ENCODE peak calls at places on chromosome 16, in four cellular contexts. A is WTC11, G is skeletal muscle cell, Q is transverse colon. U is an unnamed sample.

GRCh38 chr16:57916735-57917450 is 54.0 kb downstream of the CNGB1 start:
- DNase-seq in A (no peak), G (no peak), Q (no peak), U (no peak)

GRCh38 chr16:2085669-2086068 is 37.9 kb downstream of the TSC2 start:
- DNase-seq in A (no peak), G (no peak), Q (no peak), U (no peak)

GRCh38 chr16:2774161-2774891 is 2.8 kb downstream of the ELOB start:
- DNase-seq in A (no peak), G (no peak), Q (no peak), U (no peak)

GRCh38 chr16:28977703-28978641 is 3.4 kb downstream of the SPNS1 start:
- DNase-seq in A (peak; percentile 55), G (no peak), Q (no peak), U (no peak)

GRCh38 chr16:85750827-85751641 is at the start of gene C16orf74:
- DNase-seq in A (peak; percentile 35), G (no peak), Q (peak; percentile 64), U (peak; percentile 63)

GRCh38 chr16:52379551-52379950 is 167.4 kb downstream of the TOX3 start:
- DNase-seq in A (no peak), G (no peak), Q (no peak), U (no peak)

GRCh38 chr16:81319221-81319912 is 4.6 kb downstream of the GAN start:
- DNase-seq in A (no peak), G (no peak), Q (no peak), U (no peak)

GRCh38 chr16:70470927-70471341 is 16.5 kb downstream of the FCSK start:
- DNase-seq in A (peak; percentile 76), G (no peak), Q (peak; percentile 26), U (peak; percentile 65)

GRCh38 chr16:72637306-72637705 is 410.6 kb downstream of the ZFHX3 start:
- DNase-seq in A (no peak), G (peak; percentile 56), Q (no peak), U (no peak)

GRCh38 chr16:77581706-77582105 is 140.6 kb upstream of the NUDT7 start:
- DNase-seq in A (no peak), G (no peak), Q (no peak), U (no peak)

GRCh38 chr16:86939609-86940008 is 361.3 kb downstream of the FOXL1 start:
- DNase-seq in A (no peak), G (no peak), Q (no peak), U (no peak)

GRCh38 chr16:5918553-5919127 is 821.0 kb upstream of the EEF2KMT start:
- DNase-seq in A (no peak), G (no peak), Q (peak; percentile 33), U (no peak)

GRCh38 chr16:53099318-53100130 is 44.7 kb downstream of the CHD9 start:
- DNase-seq in A (peak; percentile 92), G (peak; percentile 87), Q (peak; percentile 94), U (peak; percentile 94)

GRCh38 chr16:30740364-30741251 is 7.6 kb upstream of the PHKG2 start:
- DNase-seq in A (peak; percentile 65), G (no peak), Q (peak; percentile 92), U (peak; percentile 86)

GRCh38 chr16:68319185-68319908 is 8.5 kb downstream of the PRMT7 start:
- DNase-seq in A (no peak), G (no peak), Q (no peak), U (no peak)

GRCh38 chr16:77376358-77376757 is 58.5 kb downstream of the ADAMTS18 start:
- DNase-seq in A (peak; percentile 59), G (no peak), Q (no peak), U (no peak)

GRCh38 chr16:89600427-89600826 is 13.0 kb upstream of the DPEP1 start:
- DNase-seq in A (no peak), G (no peak), Q (no peak), U (no peak)

GRCh38 chr16:30893082-30893743 is 664 bp downstream of the BCL7C start:
- DNase-seq in A (peak; percentile 48), G (no peak), Q (no peak), U (peak; percentile 38)

GRCh38 chr16:85423631-85424030 is 189.5 kb upstream of the GSE1 start:
- DNase-seq in A (no peak), G (no peak), Q (no peak), U (no peak)

GRCh38 chr16:85491798-85492616 is 121.1 kb upstream of the GSE1 start:
- DNase-seq in A (no peak), G (no peak), Q (peak; percentile 52), U (no peak)

GRCh38 chr16:29899516-29900101 is at the start of gene SEZ6L2:
- DNase-seq in A (peak; percentile 90), G (peak; percentile 75), Q (peak; percentile 86), U (peak; percentile 79)

GRCh38 chr16:27238591-27238990 is 30.0 kb downstream of the NSMCE1 start:
- DNase-seq in A (no peak), G (no peak), Q (no peak), U (no peak)

GRCh38 chr16:12170103-12171025 is 193.8 kb downstream of the SNX29 start:
- DNase-seq in A (no peak), G (no peak), Q (no peak), U (no peak)

GRCh38 chr16:69366431-69366830 is 14.8 kb upstream of the TMED6 start:
- DNase-seq in A (no peak), G (no peak), Q (no peak), U (no peak)

GRCh38 chr16:22977294-22977697 is 163.3 kb downstream of the HS3ST2 start:
- DNase-seq in A (no peak), G (no peak), Q (no peak), U (no peak)

GRCh38 chr16:10114411-10114810 is 67.8 kb downstream of the GRIN2A start:
- DNase-seq in A (no peak), G (no peak), Q (no peak), U (no peak)